ENCODE peak calls at places on chromosomes 13 and 19, in nine cellular contexts. H is tibial nerve, D is heart left ventricle, B is stomach, V is adrenal gland, I is IMR-90, S is HCT116, X is gastrocnemius medialis, Y is transverse colon. W is an unnamed sample. For H3K36me3 and H3K4me1, the result is how much of the 10 kb centered on the place peaks cover.

GRCh38 chr19:13215572-13216380 is 65.6 kb downstream of the IER2 start:
- DNase-seq in H (no peak), D (no peak), B (no peak), V (no peak), I (no peak), S (no peak), X (no peak), Y (no peak), W (no peak)

GRCh38 chr13:111242585-111242984 is 77.9 kb upstream of the TEX29 start:
- DNase-seq in H (no peak), D (no peak), B (no peak), V (no peak), I (no peak), S (no peak), X (no peak), Y (no peak), W (peak)

GRCh38 chr19:51460164-51460992 is 2.1 kb upstream of the SIGLEC8 start:
- DNase-seq in H (no peak), D (no peak), B (peak), V (no peak), I (peak), S (no peak), X (no peak), Y (no peak), W (no peak)

GRCh38 chr13:51044023-51044665 is 66.9 kb downstream of the C13orf42 start:
- DNase-seq in H (no peak), D (no peak), B (no peak), V (no peak), I (no peak), S (no peak), X (no peak), Y (no peak), W (peak)

GRCh38 chr13:65456150-65456912 is 1773.8 kb downstream of the PCDH9 start:
- DNase-seq in H (no peak), D (no peak), B (no peak), V (no peak), I (peak), S (no peak), X (no peak), Y (no peak), W (no peak)

GRCh38 chr19:40249781-40250180 is 23.3 kb upstream of the CCNP start:
- DNase-seq in H (no peak), D (no peak), B (no peak), V (no peak), I (no peak), S (no peak), X (no peak), Y (no peak), W (no peak)

GRCh38 chr19:36051637-36052036 is 2.4 kb downstream of the THAP8 start:
- DNase-seq in H (no peak), D (no peak), B (no peak), V (no peak), I (no peak), S (no peak), X (no peak), Y (no peak), W (no peak)

GRCh38 chr13:107233541-107233940 is 665.6 kb upstream of the ARGLU1 start:
- DNase-seq in H (no peak), D (no peak), B (no peak), V (no peak), I (no peak), S (no peak), X (no peak), Y (no peak), W (no peak)

GRCh38 chr19:518292-519231 is 11.3 kb downstream of the TPGS1 start:
- DNase-seq in H (no peak), D (no peak), B (no peak), V (no peak), I (peak), S (no peak), X (no peak), Y (peak), W (no peak)

GRCh38 chr19:44600466-44600865 is 12.9 kb upstream of the IGSF23 start:
- DNase-seq in H (no peak), D (no peak), B (no peak), V (no peak), I (peak), S (no peak), X (no peak), Y (no peak), W (no peak)

GRCh38 chr19:21126078-21126477 is 15.8 kb upstream of the ZNF431 start:
- DNase-seq in H (no peak), D (no peak), B (no peak), V (no peak), I (no peak), S (no peak), X (no peak), Y (no peak), W (no peak)

GRCh38 chr13:112249644-112250610 is 126.2 kb upstream of the SPACA7 start:
- DNase-seq in H (no peak), D (no peak), B (no peak), V (no peak), I (no peak), S (no peak), X (no peak), Y (no peak), W (peak)

GRCh38 chr13:43981512-43982301 is 102.0 kb downstream of the LACC1 start:
- DNase-seq in H (no peak), D (no peak), B (no peak), V (no peak), I (no peak), S (no peak), X (no peak), Y (no peak), W (no peak)

GRCh38 chr13:43983373-43983772 is 103.7 kb downstream of the LACC1 start:
- DNase-seq in H (no peak), D (no peak), B (no peak), V (no peak), I (peak), S (no peak), X (no peak), Y (no peak), W (no peak)

GRCh38 chr13:43979492-43979891 is 99.8 kb downstream of the LACC1 start:
- DNase-seq in H (no peak), D (no peak), B (no peak), V (no peak), I (no peak), S (no peak), X (no peak), Y (no peak), W (no peak)

GRCh38 chr13:43978688-43979087 is 99.0 kb downstream of the LACC1 start:
- DNase-seq in H (no peak), D (no peak), B (no peak), V (no peak), I (no peak), S (no peak), X (no peak), Y (no peak), W (peak)

DNA sequence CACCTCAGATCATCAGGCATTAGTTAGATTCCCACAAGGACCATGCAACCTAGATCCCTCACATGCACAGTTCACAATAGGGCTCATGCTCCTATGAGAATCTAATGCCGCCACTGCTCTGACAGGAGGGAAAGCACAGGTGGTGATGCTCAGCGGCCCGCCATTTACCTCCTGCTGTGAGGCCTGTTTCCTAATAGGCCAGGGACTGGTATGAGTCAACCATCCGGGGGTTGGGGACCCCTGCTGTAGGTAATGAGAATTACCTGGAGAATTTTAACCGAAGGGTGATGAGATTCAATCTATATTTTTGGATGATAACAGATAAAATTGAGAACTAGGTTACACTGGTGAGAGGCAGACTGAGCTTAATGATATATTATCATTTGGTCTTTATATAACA is 101.4 kb downstream of the LACC1 start:
- DNase-seq in H (no peak), D (no peak), B (no peak), V (no peak), I (no peak), S (no peak), X (no peak), Y (no peak), W (no peak)
- H3K36me3 ChIP-seq in H (under half), D (under half), B (under half), V (under half), I (under half), S (under half), X (under half), Y (under half), W (under half)

GRCh38 chr19:38850231-38850975 is 617 bp upstream of the HNRNPL start:
- DNase-seq in H (peak), D (peak), B (peak), V (peak), I (peak), S (peak), X (peak), Y (peak), W (peak)
- H3K4me1 ChIP-seq in H (half or more), D (under half), B (under half), V (under half), I (under half), S (under half), X (under half), Y (under half), W (half or more)

GRCh38 chr13:24493356-24493755 is 19.2 kb downstream of the PARP4 start:
- DNase-seq in H (no peak), D (no peak), B (no peak), V (no peak), I (no peak), S (no peak), X (no peak), Y (no peak), W (no peak)
- TF ChIP-seq POLR2A in H (no peak), D (no peak), B (no peak), V (no peak), I (no peak), S (no peak), X (no peak), Y (no peak), W (no peak)

DNA sequence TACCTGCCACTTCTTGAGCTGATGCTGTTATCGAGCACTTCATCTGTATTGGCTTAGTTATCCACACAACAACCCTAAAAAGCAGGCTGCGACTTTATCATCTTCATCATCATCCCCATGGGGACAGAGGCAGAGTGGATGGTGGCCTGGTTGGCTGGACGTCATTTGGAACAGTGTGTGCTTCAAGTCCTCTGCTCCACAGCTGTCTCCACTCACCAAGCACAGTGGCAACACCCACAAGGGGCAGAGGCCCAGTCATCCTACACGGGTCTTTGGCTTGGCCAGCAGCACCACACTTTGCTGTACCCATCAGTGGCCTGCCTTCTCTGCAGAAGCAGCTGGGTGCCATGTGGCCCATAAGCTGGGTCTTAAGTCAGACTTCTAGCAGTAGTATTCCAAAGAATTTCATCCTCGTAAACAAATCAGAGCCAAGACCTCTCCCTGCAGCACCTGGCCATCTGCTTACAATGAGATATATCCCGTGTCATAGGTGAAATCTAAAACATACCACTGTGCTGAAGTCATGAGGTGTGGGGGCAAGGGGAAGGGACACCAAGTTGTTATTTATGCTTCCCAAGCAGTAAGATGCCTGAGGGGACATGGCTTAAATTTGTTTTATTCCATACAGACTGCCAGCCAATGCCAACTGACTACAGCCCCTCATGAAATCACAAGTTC is 47.9 kb upstream of the EPHX3 start:
- DNase-seq in H (no peak), D (no peak), B (no peak), V (no peak), I (peak), S (no peak), X (peak), Y (no peak), W (no peak)
- H3K36me3 ChIP-seq in H (under half), D (under half), B (under half), V (under half), I (under half), S (under half), X (under half), Y (under half), W (under half)

DNA sequence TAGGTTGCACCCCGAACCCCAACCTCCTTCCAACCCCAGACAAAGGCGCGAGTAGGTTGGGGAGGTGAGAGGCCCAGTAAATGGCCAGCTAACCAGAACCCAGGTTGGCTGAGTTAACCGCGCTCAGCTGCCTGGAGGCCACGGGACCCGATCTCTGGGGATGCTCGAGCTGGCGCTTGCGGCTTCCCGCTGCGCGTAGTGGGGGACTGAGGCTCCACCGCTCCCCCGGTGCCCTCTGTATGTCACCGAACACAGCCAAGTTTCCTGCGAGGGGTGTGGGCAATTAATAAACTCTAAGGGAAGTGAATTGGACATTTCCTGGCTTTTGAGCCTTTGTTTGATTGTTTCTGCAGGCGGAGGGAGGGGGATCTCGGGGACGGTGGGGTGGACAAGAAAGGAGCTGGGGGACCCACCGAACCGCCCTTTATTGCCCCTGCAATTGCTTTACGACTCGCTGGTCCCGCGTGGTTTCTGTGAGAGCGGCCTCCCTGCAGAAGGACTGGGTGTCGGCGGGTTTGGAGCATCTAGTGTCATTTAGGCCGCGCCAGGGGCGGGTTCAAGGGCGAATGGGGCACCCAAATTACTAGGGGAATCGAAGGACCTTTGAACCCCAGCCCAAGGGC is 3.5 kb upstream of the ZIC5 start:
- DNase-seq in H (no peak), D (no peak), B (peak), V (no peak), I (no peak), S (no peak), X (no peak), Y (no peak), W (no peak)
- H3K4me1 ChIP-seq in H (under half), D (under half), B (under half), V (under half), I (under half), S (under half), X (under half), Y (under half), W (under half)

DNA sequence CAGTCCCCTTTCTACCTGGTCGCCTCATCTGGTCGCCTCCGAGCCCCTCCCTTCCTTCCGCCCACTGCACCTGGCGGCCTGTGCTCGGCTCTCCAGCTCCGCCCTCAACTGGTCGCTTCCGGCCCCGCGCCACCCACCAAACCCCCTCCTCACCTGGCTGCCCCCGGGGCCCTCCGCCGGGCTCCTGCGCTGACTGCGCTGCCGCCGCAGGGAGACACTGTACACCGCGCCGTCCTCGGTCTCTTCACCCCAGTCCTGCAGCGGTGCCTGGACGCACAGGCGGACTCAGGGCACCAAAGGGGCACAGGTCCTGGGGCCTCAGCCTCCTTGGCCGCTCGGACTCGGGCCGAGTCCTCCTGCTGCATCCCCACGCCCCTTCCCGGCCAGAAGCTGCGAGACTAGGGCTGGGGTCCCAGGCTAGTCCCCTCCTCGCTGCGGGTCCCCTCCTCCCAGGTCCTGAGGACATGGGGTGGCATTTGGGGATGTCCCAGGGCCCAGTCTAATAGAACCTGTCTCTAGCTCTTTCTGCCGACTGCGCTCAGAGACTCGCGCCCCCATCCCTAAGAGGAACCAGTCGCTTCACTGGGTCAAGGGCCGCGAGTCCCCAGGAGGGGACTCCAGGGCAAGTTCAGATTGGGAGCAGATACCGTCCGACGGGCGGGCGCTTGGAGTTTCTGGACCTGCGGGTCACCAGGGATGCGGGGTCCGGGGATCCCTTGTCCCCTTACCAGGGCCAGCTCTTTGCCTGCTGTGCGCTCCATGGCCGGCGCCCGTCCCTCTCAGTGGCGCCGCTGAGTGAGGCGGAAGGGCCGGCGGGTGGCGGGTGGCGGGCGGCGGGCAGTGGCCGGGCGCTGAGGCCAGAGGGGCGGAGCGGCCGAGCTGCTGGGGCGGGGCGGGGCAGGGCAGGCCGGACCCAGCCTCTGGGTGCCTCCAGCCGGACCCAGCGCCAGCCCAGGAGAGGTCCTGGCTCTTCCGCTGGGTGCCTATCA is at the start of gene RGL3:
- DNase-seq in H (no peak), D (peak), B (peak), V (peak), I (no peak), S (no peak), X (no peak), Y (peak), W (no peak)
- TF ChIP-seq POLR2A in H (no peak), D (no peak), B (no peak), V (no peak), I (no peak), S (no peak), X (no peak), Y (no peak), W (no peak)

GRCh38 chr13:41802033-41802683 is 158.8 kb downstream of the VWA8 start:
- DNase-seq in H (no peak), D (no peak), B (no peak), V (no peak), I (no peak), S (no peak), X (no peak), Y (no peak), W (no peak)

GRCh38 chr13:41802684-41803554 is 158.0 kb downstream of the VWA8 start:
- DNase-seq in H (no peak), D (no peak), B (no peak), V (no peak), I (peak), S (no peak), X (no peak), Y (no peak), W (no peak)
- H3K36me3 ChIP-seq in H (under half), D (half or more), B (under half), V (under half), I (under half), S (under half), X (under half), Y (under half), W (under half)